ENCODE peak calls at places on chromosomes 16 and 17, in four cellular contexts. G is H9, S is H1, K is IMR-90. C is an unnamed sample.

GRCh38 chr16:59593256-59593655 is 859.1 kb upstream of the GOT2 start:
- DNase-seq in G (no peak), S (no peak), K (peak; percentile 86), C (no peak)

GRCh38 chr16:67430504-67431076 is 331 bp upstream of the HSD11B2 start:
- DNase-seq in G (no peak), S (peak; percentile 77), K (no peak), C (no peak)

GRCh38 chr16:81469710-81470481 is 25.3 kb downstream of the CMIP start:
- DNase-seq in G (no peak), S (no peak), K (no peak), C (no peak)

GRCh38 chr16:78098087-78098486 is 1.4 kb upstream of the WWOX start:
- DNase-seq in G (no peak), S (no peak), K (no peak), C (no peak)

GRCh38 chr16:74304164-74304834 is 7.7 kb downstream of the PSMD7 start:
- DNase-seq in G (no peak), S (no peak), K (no peak), C (no peak)

GRCh38 chr16:12027091-12027490 is 50.6 kb downstream of the SNX29 start:
- DNase-seq in G (peak; percentile 64), S (no peak), K (no peak), C (peak; percentile 24)

GRCh38 chr17:56639517-56639916 is 46.0 kb downstream of the NOG start:
- DNase-seq in G (no peak), S (no peak), K (no peak), C (no peak)

GRCh38 chr16:1305823-1306222 is 3.6 kb upstream of the UBE2I start:
- DNase-seq in G (no peak), S (no peak), K (no peak), C (no peak)

GRCh38 chr17:37710344-37710886 is 34.4 kb downstream of the HNF1B start:
- DNase-seq in G (peak; percentile 97), S (peak; percentile 73), K (peak; percentile 62), C (peak; percentile 100)

GRCh38 chr16:68492151-68492500 is 43.8 kb upstream of the SMPD3 start:
- DNase-seq in G (no peak), S (no peak), K (no peak), C (no peak)

GRCh38 chr17:50151937-50152547 is 1.6 kb upstream of the PPP1R9B start:
- DNase-seq in G (peak; percentile 98), S (peak; percentile 85), K (peak; percentile 87), C (peak; percentile 98)

GRCh38 chr17:79976451-79976850 is 59.2 kb downstream of the TBC1D16 start:
- DNase-seq in G (peak; percentile 25), S (no peak), K (no peak), C (no peak)

GRCh38 chr17:6455321-6455705 is 11.1 kb downstream of the PIMREG start:
- DNase-seq in G (peak; percentile 81), S (peak; percentile 73), K (peak; percentile 17), C (peak; percentile 67)

GRCh38 chr17:72287586-72287985 is 166.8 kb downstream of the SOX9 start:
- DNase-seq in G (no peak), S (no peak), K (no peak), C (no peak)
- H4K5ac ChIP-seq in G (no peak overlapping the region), S (no peak overlapping the region), K (no peak overlapping the region), C (no peak overlapping the region)

GRCh38 chr17:35764123-35764991 is 3.7 kb downstream of the C17orf50 start:
- DNase-seq in G (peak; percentile 97), S (peak; percentile 96), K (peak; percentile 74), C (peak; percentile 97)
- H4K5ac ChIP-seq in G (no peak overlapping the region), S (no peak overlapping the region), K (no peak overlapping the region), C (no peak overlapping the region)

DNA sequence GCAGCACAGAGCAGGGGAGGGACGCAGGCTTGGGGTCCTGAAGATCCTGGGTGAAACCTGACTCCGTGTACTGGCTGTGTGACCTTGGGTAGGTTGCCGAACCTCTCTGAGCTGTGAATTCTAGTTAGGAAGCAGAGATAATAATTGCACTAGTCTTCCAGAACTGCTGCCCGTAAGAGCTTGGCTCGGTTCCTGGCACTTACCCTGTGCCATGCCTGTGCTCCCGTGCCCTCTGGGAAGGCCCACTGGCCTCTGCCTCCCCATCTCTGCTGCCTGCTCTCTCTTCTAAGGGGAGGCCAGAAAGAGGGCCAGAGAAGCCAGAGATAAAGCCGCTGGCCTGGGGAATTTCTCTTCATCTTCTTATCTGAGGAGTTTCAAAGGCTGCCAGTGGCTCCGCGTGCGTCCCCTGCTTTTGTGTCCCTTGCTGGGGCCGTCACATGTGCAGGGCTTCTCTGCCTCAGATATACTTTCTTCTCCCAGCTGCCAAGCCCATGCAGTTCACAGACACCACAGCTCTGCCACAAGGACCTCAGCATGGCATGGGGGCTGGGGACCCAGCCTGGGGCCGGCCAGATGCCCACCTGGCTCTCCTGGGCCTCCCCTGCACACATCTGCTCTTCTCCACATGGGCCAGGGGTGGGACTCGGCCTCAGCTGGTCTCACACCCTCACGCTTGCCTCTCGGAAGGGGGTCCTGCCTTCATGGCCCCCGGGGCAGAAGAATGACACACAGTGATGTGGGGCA is 145.2 kb downstream of the SDK2 start:
- DNase-seq in G (no peak), S (no peak), K (no peak), C (peak; percentile 43)
- H4K5ac ChIP-seq in G (no peak overlapping the region), S (no peak overlapping the region), K (no peak overlapping the region), C (no peak overlapping the region)

GRCh38 chr16:253833-254232 is 19.2 kb downstream of the FAM234A start:
- DNase-seq in G (no peak), S (no peak), K (no peak), C (no peak)
- H4K5ac ChIP-seq in G (no peak overlapping the region), S (no peak overlapping the region), K (no peak overlapping the region), C (no peak overlapping the region)

C was measured in mesendoderm.